ENCODE peak calls at places on chromosomes 1 and 21, in eight cellular contexts. F is heart left ventricle, E is H54, V is Peyer's patch, Y is adrenal gland, O is IMR-90, Z is ovary, W is breast epithelium. Q is an unnamed sample.
A peak's percentile ranks its signal among the peaks of the same experiment; 100 is the strongest.

GRCh38 chr1:26786437-26787380 is 1.0 kb upstream of the PIGV start:
- DNase-seq in F (peak; percentile 83), E (no peak), V (peak; percentile 42), Y (no peak), O (peak; percentile 86), Z (peak; percentile 71), W (peak; percentile 47), Q (peak; percentile 48)

GRCh38 chr21:41677671-41678015 is 89.2 kb downstream of the RIPK4 start:
- DNase-seq in F (no peak), E (no peak), V (no peak), Y (no peak), O (no peak), Z (no peak), W (no peak), Q (no peak)

GRCh38 chr1:23126801-23127200 is 41.9 kb downstream of the LUZP1 start:
- DNase-seq in F (no peak), E (no peak), V (no peak), Y (no peak), O (peak; percentile 87), Z (no peak), W (no peak), Q (no peak)

GRCh38 chr1:239212841-239213240 is 173.5 kb upstream of the CHRM3 start:
- DNase-seq in F (no peak), E (no peak), V (no peak), Y (no peak), O (no peak), Z (no peak), W (no peak), Q (no peak)

GRCh38 chr21:41460578-41461527 is 34.8 kb downstream of the MX1 start:
- DNase-seq in F (peak; percentile 83), E (peak; percentile 64), V (peak; percentile 60), Y (peak; percentile 65), O (peak; percentile 72), Z (peak; percentile 67), W (peak; percentile 69), Q (peak; percentile 62)

GRCh38 chr1:4095466-4095865 is 195.4 kb upstream of the C1orf174 start:
- DNase-seq in F (no peak), E (no peak), V (no peak), Y (no peak), O (no peak), Z (no peak), W (no peak), Q (no peak)

GRCh38 chr21:32496536-32496935 is 84.0 kb downstream of the EVA1C start:
- DNase-seq in F (no peak), E (no peak), V (no peak), Y (no peak), O (no peak), Z (no peak), W (no peak), Q (no peak)

GRCh38 chr1:32538887-32539583 is at the start of gene ZBTB8A:
- DNase-seq in F (peak; percentile 37), E (peak; percentile 54), V (no peak), Y (peak; percentile 43), O (peak; percentile 52), Z (peak; percentile 56), W (peak; percentile 27), Q (no peak)

GRCh38 chr21:19420607-19421006 is 1017.0 kb upstream of the TMPRSS15 start:
- DNase-seq in F (no peak), E (no peak), V (no peak), Y (no peak), O (no peak), Z (no peak), W (no peak), Q (no peak)

GRCh38 chr1:43352351-43352705 is 6.5 kb upstream of the CDC20 start:
- DNase-seq in F (no peak), E (no peak), V (no peak), Y (no peak), O (no peak), Z (no peak), W (no peak), Q (no peak)

GRCh38 chr1:223780318-223780717 is 65.4 kb downstream of the TP53BP2 start:
- DNase-seq in F (no peak), E (no peak), V (no peak), Y (no peak), O (no peak), Z (no peak), W (no peak), Q (no peak)

GRCh38 chr1:198203434-198203833 is 46.6 kb downstream of the NEK7 start:
- DNase-seq in F (no peak), E (no peak), V (no peak), Y (no peak), O (peak; percentile 61), Z (no peak), W (no peak), Q (no peak)

GRCh38 chr1:157196245-157196543 is 58.0 kb upstream of the ETV3 start:
- DNase-seq in F (no peak), E (no peak), V (no peak), Y (no peak), O (no peak), Z (no peak), W (no peak), Q (no peak)

GRCh38 chr1:19203440-19203839 is 6.6 kb downstream of the UBR4 start:
- DNase-seq in F (peak; percentile 30), E (peak; percentile 30), V (no peak), Y (peak; percentile 35), O (peak; percentile 85), Z (no peak), W (peak; percentile 55), Q (no peak)

GRCh38 chr1:36890776-36891175 is 143.5 kb downstream of the GRIK3 start:
- DNase-seq in F (no peak), E (no peak), V (no peak), Y (no peak), O (no peak), Z (no peak), W (no peak), Q (no peak)

GRCh38 chr1:17423781-17424245 is 15.7 kb downstream of the RCC2 start:
- DNase-seq in F (peak; percentile 66), E (no peak), V (no peak), Y (no peak), O (peak; percentile 73), Z (peak; percentile 53), W (no peak), Q (no peak)

GRCh38 chr1:183443025-183443424 is 24.8 kb upstream of the NMNAT2 start:
- DNase-seq in F (no peak), E (no peak), V (no peak), Y (no peak), O (no peak), Z (no peak), W (no peak), Q (no peak)

GRCh38 chr21:36077758-36078157 is 7.9 kb downstream of the CBR1 start:
- DNase-seq in F (no peak), E (no peak), V (no peak), Y (no peak), O (no peak), Z (no peak), W (no peak), Q (no peak)

GRCh38 chr1:230534224-230534623 is 108.1 kb upstream of the COG2 start:
- DNase-seq in F (no peak), E (no peak), V (no peak), Y (no peak), O (no peak), Z (no peak), W (no peak), Q (no peak)

GRCh38 chr1:1304331-1305299 is 3.1 kb downstream of the ACAP3 start:
- DNase-seq in F (peak; percentile 91), E (peak; percentile 73), V (peak; percentile 37), Y (peak; percentile 87), O (peak; percentile 84), Z (peak; percentile 87), W (peak; percentile 77), Q (no peak)

GRCh38 chr1:30319765-30320580 is 403.4 kb downstream of the MATN1 start:
- DNase-seq in F (no peak), E (no peak), V (no peak), Y (peak; percentile 4), O (no peak), Z (no peak), W (no peak), Q (no peak)

GRCh38 chr1:1761504-1762376 is 16.5 kb downstream of the NADK start:
- DNase-seq in F (no peak), E (no peak), V (peak; percentile 12), Y (peak; percentile 14), O (no peak), Z (no peak), W (no peak), Q (no peak)

GRCh38 chr1:157496121-157496526 is 56.2 kb downstream of the FCRL5 start:
- DNase-seq in F (no peak), E (peak; percentile 6), V (no peak), Y (peak; percentile 25), O (peak; percentile 23), Z (no peak), W (no peak), Q (no peak)

GRCh38 chr21:14675774-14676530 is 129.8 kb upstream of the SAMSN1 start:
- DNase-seq in F (no peak), E (no peak), V (peak; percentile 63), Y (no peak), O (no peak), Z (no peak), W (no peak), Q (no peak)

GRCh38 chr1:113935970-113936369 is 6.8 kb downstream of the HIPK1 start:
- DNase-seq in F (no peak), E (no peak), V (no peak), Y (no peak), O (no peak), Z (no peak), W (no peak), Q (no peak)

GRCh38 chr1:79042117-79042516 is 35.6 kb upstream of the ADGRL4 start:
- DNase-seq in F (no peak), E (no peak), V (no peak), Y (no peak), O (peak; percentile 80), Z (no peak), W (no peak), Q (no peak)

GRCh38 chr1:119435061-119435460 is 20.1 kb downstream of the HSD3B2 start:
- DNase-seq in F (no peak), E (no peak), V (no peak), Y (no peak), O (no peak), Z (no peak), W (no peak), Q (no peak)

GRCh38 chr1:153547560-153548551 is 1.2 kb downstream of the S100A3 start:
- DNase-seq in F (no peak), E (no peak), V (no peak), Y (no peak), O (no peak), Z (no peak), W (no peak), Q (no peak)
- TF ChIP-seq POLR2A in F (no peak), E (no peak), V (no peak), Y (no peak), O (no peak), Z (no peak), W (no peak), Q (no peak)

GRCh38 chr1:204976666-204977065 is 66.3 kb upstream of the CNTN2 start:
- DNase-seq in F (no peak), E (no peak), V (no peak), Y (no peak), O (no peak), Z (no peak), W (no peak), Q (no peak)
- TF ChIP-seq POLR2A in F (no peak), E (no peak), V (no peak), Y (no peak), O (no peak), Z (no peak), W (no peak), Q (no peak)

GRCh38 chr1:59898927-59899326 is 27.6 kb downstream of the CYP2J2 start:
- DNase-seq in F (no peak), E (no peak), V (no peak), Y (no peak), O (no peak), Z (no peak), W (no peak), Q (no peak)
- TF ChIP-seq POLR2A in F (no peak), E (no peak), V (no peak), Y (no peak), O (no peak), Z (no peak), W (no peak), Q (no peak)

GRCh38 chr1:21406659-21407058 is 33.3 kb upstream of the NBPF3 start:
- DNase-seq in F (no peak), E (no peak), V (no peak), Y (no peak), O (no peak), Z (no peak), W (no peak), Q (no peak)
- TF ChIP-seq POLR2A in F (no peak), E (no peak), V (no peak), Y (no peak), O (no peak), Z (no peak), W (no peak), Q (no peak)